ENCODE peak calls at places on chromosomes 7 and 10, in nine cellular contexts. S is fibroblast of lung, U is H7, V is spleen, I is body of pancreas, N is left ventricle myocardium inferior, E is heart right ventricle, F is right cardiac atrium, W is stomach. Q is an unnamed sample.

GRCh38 chr7:33392143-33392542 is 262.8 kb downstream of the BBS9 start:
- DNase-seq in S (no peak), U (no peak), V (no peak), I (no peak), N (no peak), E (no peak), F (no peak), W (no peak), Q (no peak)

GRCh38 chr10:43197834-43198681 is 59.8 kb downstream of the CSGALNACT2 start:
- DNase-seq in S (no peak), U (peak; percentile 79), V (peak; percentile 76), I (no peak), N (no peak), E (peak; percentile 2), F (no peak), W (peak; percentile 25), Q (no peak)

GRCh38 chr10:5987747-5988146 is 10.4 kb upstream of the IL15RA start:
- DNase-seq in S (no peak), U (no peak), V (no peak), I (no peak), N (peak; percentile 78), E (no peak), F (peak; percentile 62), W (no peak), Q (no peak)

GRCh38 chr10:96044686-96045085 is 1.3 kb downstream of the CCNJ start:
- DNase-seq in S (peak; percentile 46), U (no peak), V (no peak), I (no peak), N (no peak), E (no peak), F (no peak), W (no peak), Q (no peak)

GRCh38 chr10:71975087-71975890 is 11.1 kb downstream of the CHST3 start:
- DNase-seq in S (no peak), U (peak; percentile 47), V (peak; percentile 83), I (peak; percentile 75), N (peak; percentile 69), E (peak; percentile 59), F (peak; percentile 66), W (peak; percentile 83), Q (peak; percentile 96)

GRCh38 chr10:29099415-29099814 is 189.5 kb upstream of the LYZL1 start:
- DNase-seq in S (no peak), U (no peak), V (no peak), I (no peak), N (no peak), E (no peak), F (no peak), W (no peak), Q (no peak)

GRCh38 chr7:37832194-37832593 is 16.2 kb upstream of the NME8 start:
- DNase-seq in S (peak; percentile 2), U (no peak), V (peak; percentile 89), I (peak; percentile 51), N (peak; percentile 74), E (peak; percentile 71), F (peak; percentile 80), W (peak; percentile 31), Q (peak; percentile 31)

GRCh38 chr7:45622058-45622457 is 47.9 kb downstream of the ADCY1 start:
- DNase-seq in S (no peak), U (no peak), V (no peak), I (no peak), N (no peak), E (no peak), F (no peak), W (no peak), Q (no peak)

GRCh38 chr10:69640196-69640980 is 10.3 kb downstream of the FAM241B start:
- DNase-seq in S (no peak), U (no peak), V (peak; percentile 33), I (no peak), N (no peak), E (no peak), F (no peak), W (no peak), Q (no peak)

GRCh38 chr7:108598153-108598552 is 28.5 kb downstream of the DNAJB9 start:
- DNase-seq in S (no peak), U (no peak), V (no peak), I (peak; percentile 18), N (no peak), E (no peak), F (no peak), W (no peak), Q (no peak)

GRCh38 chr10:1297566-1298301 is 241.5 kb downstream of the WDR37 start:
- DNase-seq in S (no peak), U (peak; percentile 85), V (no peak), I (no peak), N (no peak), E (peak; percentile 1), F (no peak), W (no peak), Q (no peak)

GRCh38 chr7:12570529-12571461 is at the start of gene SCIN:
- DNase-seq in S (peak; percentile 39), U (peak; percentile 72), V (peak; percentile 79), I (peak; percentile 50), N (peak; percentile 22), E (no peak), F (peak; percentile 29), W (peak; percentile 56), Q (peak; percentile 56)

GRCh38 chr7:70925411-70926115 is 206.4 kb upstream of the GALNT17 start:
- DNase-seq in S (no peak), U (peak; percentile 83), V (no peak), I (no peak), N (no peak), E (no peak), F (no peak), W (no peak), Q (no peak)

GRCh38 chr7:70920886-70921285 is 211.1 kb upstream of the GALNT17 start:
- DNase-seq in S (no peak), U (no peak), V (no peak), I (no peak), N (no peak), E (no peak), F (no peak), W (no peak), Q (no peak)

GRCh38 chr7:70919491-70920073 is 212.4 kb upstream of the GALNT17 start:
- DNase-seq in S (no peak), U (no peak), V (no peak), I (no peak), N (no peak), E (no peak), F (no peak), W (no peak), Q (no peak)

GRCh38 chr7:70923086-70923845 is 208.7 kb upstream of the GALNT17 start:
- DNase-seq in S (no peak), U (no peak), V (no peak), I (no peak), N (no peak), E (no peak), F (no peak), W (no peak), Q (peak; percentile 1)
- H3K4me3 ChIP-seq in S (no peak overlapping the region), U (no peak overlapping the region), V (no peak overlapping the region), I (no peak overlapping the region), N (no peak overlapping the region), E (no peak overlapping the region), F (no peak overlapping the region), W (no peak overlapping the region), Q (no peak overlapping the region)

GRCh38 chr10:75388082-75388481 is 13.5 kb downstream of the ZNF503 start:
- DNase-seq in S (no peak), U (no peak), V (no peak), I (no peak), N (no peak), E (no peak), F (no peak), W (no peak), Q (no peak)

GRCh38 chr10:75392271-75392670 is 9.3 kb downstream of the ZNF503 start:
- DNase-seq in S (no peak), U (no peak), V (no peak), I (no peak), N (no peak), E (no peak), F (no peak), W (no peak), Q (no peak)

GRCh38 chr10:75386128-75386527 is 15.4 kb downstream of the ZNF503 start:
- DNase-seq in S (no peak), U (no peak), V (no peak), I (no peak), N (no peak), E (no peak), F (no peak), W (no peak), Q (no peak)

GRCh38 chr10:75392744-75393143 is 8.8 kb downstream of the ZNF503 start:
- DNase-seq in S (no peak), U (no peak), V (no peak), I (no peak), N (no peak), E (no peak), F (no peak), W (no peak), Q (no peak)

DNA sequence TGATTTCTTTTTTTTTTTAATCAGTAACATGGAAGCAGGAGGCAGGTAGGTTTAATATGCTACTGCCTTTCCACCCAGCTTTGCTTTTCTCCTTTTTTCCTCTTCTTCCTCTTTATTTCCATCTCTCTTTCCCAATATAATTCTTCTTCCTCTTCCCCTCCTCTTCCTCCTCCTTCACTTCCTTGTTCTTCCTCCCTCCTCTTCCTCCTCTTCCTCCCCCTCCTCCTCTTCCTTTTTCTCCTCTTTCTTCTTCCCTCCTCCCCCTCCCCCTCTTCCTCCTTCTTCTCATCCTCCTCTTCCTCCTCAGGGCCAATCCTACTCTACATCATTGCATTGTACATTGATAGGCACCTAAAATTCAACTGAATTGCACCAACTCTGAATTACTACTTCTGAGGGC is 11.4 kb downstream of the ZNF503 start:
- DNase-seq in S (no peak), U (no peak), V (no peak), I (no peak), N (no peak), E (no peak), F (no peak), W (no peak), Q (no peak)
- H3K27me3 ChIP-seq in S (no peaks in the 10 kb centered on the region), U (peaks cover 36% of the 10 kb centered on the region), V (peaks cover 16% of the 10 kb centered on the region), I (no peaks in the 10 kb centered on the region), N (no peaks in the 10 kb centered on the region), E (no peaks in the 10 kb centered on the region), F (no peaks in the 10 kb centered on the region), W (no peaks in the 10 kb centered on the region), Q (no peaks in the 10 kb centered on the region)

DNA sequence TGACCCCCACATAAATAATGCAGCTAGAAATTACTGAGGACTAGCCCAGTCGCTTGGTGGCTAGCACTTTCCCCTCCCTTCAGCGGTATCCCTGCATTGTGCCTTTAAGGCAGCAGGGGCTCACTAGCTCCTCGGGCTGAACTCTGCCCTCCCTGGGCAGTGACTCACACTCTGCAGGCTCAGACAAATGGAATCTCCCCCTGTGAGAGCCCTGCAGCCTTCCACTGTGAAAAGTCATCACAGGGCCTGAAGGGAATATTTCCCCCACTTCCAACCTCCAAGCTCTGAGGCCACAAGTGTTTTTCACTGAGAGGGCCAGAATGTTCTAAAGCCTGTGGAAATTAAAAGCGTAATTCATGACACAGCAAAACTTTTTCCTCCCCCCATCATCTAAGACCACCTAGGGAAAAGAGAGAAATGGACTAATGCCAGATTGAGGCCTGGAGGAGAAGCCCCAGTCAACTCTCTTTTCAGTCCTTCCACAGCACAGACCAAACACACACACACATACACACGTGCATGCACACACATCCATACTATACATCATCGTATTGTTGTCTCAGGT is 93.6 kb upstream of the COL1A2 start:
- DNase-seq in S (peak; percentile 99), U (peak; percentile 62), V (no peak), I (peak; percentile 76), N (peak; percentile 73), E (peak; percentile 65), F (peak; percentile 79), W (peak; percentile 31), Q (peak; percentile 91)
- H3K4me3 ChIP-seq in S (peak overlapping the region; percentile 25), U (no peak overlapping the region), V (no peak overlapping the region), I (no peak overlapping the region), N (no peak overlapping the region), E (no peak overlapping the region), F (no peak overlapping the region), W (no peak overlapping the region), Q (no peak overlapping the region)

GRCh38 chr10:132186488-132187413 is at the start of gene DPYSL4:
- DNase-seq in S (peak; percentile 9), U (peak; percentile 99), V (no peak), I (no peak), N (no peak), E (no peak), F (no peak), W (no peak), Q (peak; percentile 40)
- H3K27me3 ChIP-seq in S (peaks cover 19% of the 10 kb centered on the region), U (peaks cover 46% of the 10 kb centered on the region), V (peaks cover 66% of the 10 kb centered on the region), I (peaks cover 28% of the 10 kb centered on the region), N (peaks cover 36% of the 10 kb centered on the region), E (peaks cover 45% of the 10 kb centered on the region), F (no peaks in the 10 kb centered on the region), W (peaks cover 20% of the 10 kb centered on the region), Q (peaks cover 7% of the 10 kb centered on the region)

Q was measured in MG63.